ENCODE peak calls at places on chromosome 6, in eight cellular contexts. One of them, this sample, is unnamed.

GRCh38 chr6:107113460-107114212 is 1.7 kb downstream of the BEND3 start:
- DNase-seq in GM23338: no peak
- DNase-seq in OCI-LY7: peak; percentile 47
- DNase-seq in MM.1S: peak; percentile 9
- DNase-seq in HCT116: no peak
- DNase-seq in PC-3: no peak
- DNase-seq in SK-N-SH: no peak
- DNase-seq in hepatocyte: peak; percentile 14
- DNase-seq in this sample: no peak

GRCh38 chr6:126302191-126302590 is 37.7 kb upstream of the CENPW start:
- DNase-seq in GM23338: peak; percentile 38
- DNase-seq in OCI-LY7: no peak
- DNase-seq in MM.1S: no peak
- DNase-seq in HCT116: peak; percentile 7
- DNase-seq in PC-3: peak; percentile 41
- DNase-seq in SK-N-SH: no peak
- DNase-seq in hepatocyte: no peak
- DNase-seq in this sample: no peak

GRCh38 chr6:91713911-91714310 is 1127.0 kb upstream of the MAP3K7 start:
- DNase-seq in GM23338: peak; percentile 6
- DNase-seq in OCI-LY7: no peak
- DNase-seq in MM.1S: no peak
- DNase-seq in HCT116: no peak
- DNase-seq in PC-3: peak; percentile 55
- DNase-seq in SK-N-SH: no peak
- DNase-seq in hepatocyte: no peak
- DNase-seq in this sample: no peak

GRCh38 chr6:70758883-70759282 is 91.2 kb downstream of the SMAP1 start:
- DNase-seq in GM23338: peak; percentile 67
- DNase-seq in OCI-LY7: no peak
- DNase-seq in MM.1S: no peak
- DNase-seq in HCT116: no peak
- DNase-seq in PC-3: no peak
- DNase-seq in SK-N-SH: no peak
- DNase-seq in hepatocyte: no peak
- DNase-seq in this sample: no peak

GRCh38 chr6:142902636-142903053 is 42.3 kb downstream of the HIVEP2 start:
- DNase-seq in GM23338: no peak
- DNase-seq in OCI-LY7: no peak
- DNase-seq in MM.1S: no peak
- DNase-seq in HCT116: peak; percentile 80
- DNase-seq in PC-3: peak; percentile 92
- DNase-seq in SK-N-SH: peak; percentile 19
- DNase-seq in hepatocyte: peak; percentile 35
- DNase-seq in this sample: peak; percentile 91

GRCh38 chr6:101226677-101227135 is 166.8 kb upstream of the GRIK2 start:
- DNase-seq in GM23338: peak; percentile 91
- DNase-seq in OCI-LY7: peak; percentile 23
- DNase-seq in MM.1S: peak; percentile 29
- DNase-seq in HCT116: peak; percentile 32
- DNase-seq in PC-3: peak; percentile 82
- DNase-seq in SK-N-SH: no peak
- DNase-seq in hepatocyte: peak; percentile 39
- DNase-seq in this sample: peak; percentile 67

GRCh38 chr6:51271615-51272014 is 452.9 kb downstream of the TFAP2B start:
- DNase-seq in GM23338: no peak
- DNase-seq in OCI-LY7: no peak
- DNase-seq in MM.1S: no peak
- DNase-seq in HCT116: no peak
- DNase-seq in PC-3: no peak
- DNase-seq in SK-N-SH: no peak
- DNase-seq in hepatocyte: no peak
- DNase-seq in this sample: no peak

GRCh38 chr6:49668083-49668511 is 31.5 kb upstream of the RHAG start:
- DNase-seq in GM23338: peak; percentile 18
- DNase-seq in OCI-LY7: no peak
- DNase-seq in MM.1S: no peak
- DNase-seq in HCT116: no peak
- DNase-seq in PC-3: peak; percentile 92
- DNase-seq in SK-N-SH: no peak
- DNase-seq in hepatocyte: peak; percentile 5
- DNase-seq in this sample: peak; percentile 82

GRCh38 chr6:49549691-49550412 is 616 bp upstream of the C6orf141 start:
- DNase-seq in GM23338: peak; percentile 52
- DNase-seq in OCI-LY7: no peak
- DNase-seq in MM.1S: no peak
- DNase-seq in HCT116: no peak
- DNase-seq in PC-3: no peak
- DNase-seq in SK-N-SH: no peak
- DNase-seq in hepatocyte: no peak
- DNase-seq in this sample: no peak

GRCh38 chr6:37170273-37171140 is 555 bp downstream of the PIM1 start:
- DNase-seq in GM23338: peak; percentile 72
- DNase-seq in OCI-LY7: peak; percentile 74
- DNase-seq in MM.1S: peak; percentile 44
- DNase-seq in HCT116: no peak
- DNase-seq in PC-3: peak; percentile 44
- DNase-seq in SK-N-SH: peak; percentile 81
- DNase-seq in hepatocyte: peak; percentile 80
- DNase-seq in this sample: no peak

GRCh38 chr6:43391448-43392031 is 22.1 kb upstream of the ZNF318 start:
- DNase-seq in GM23338: no peak
- DNase-seq in OCI-LY7: no peak
- DNase-seq in MM.1S: no peak
- DNase-seq in HCT116: no peak
- DNase-seq in PC-3: no peak
- DNase-seq in SK-N-SH: peak; percentile 25
- DNase-seq in hepatocyte: peak; percentile 15
- DNase-seq in this sample: no peak

GRCh38 chr6:118710616-118711015 is 59.2 kb upstream of the CEP85L start:
- DNase-seq in GM23338: no peak
- DNase-seq in OCI-LY7: no peak
- DNase-seq in MM.1S: no peak
- DNase-seq in HCT116: no peak
- DNase-seq in PC-3: peak; percentile 53
- DNase-seq in SK-N-SH: no peak
- DNase-seq in hepatocyte: no peak
- DNase-seq in this sample: no peak

GRCh38 chr6:118708055-118708454 is 56.7 kb upstream of the CEP85L start:
- DNase-seq in GM23338: no peak
- DNase-seq in OCI-LY7: peak; percentile 21
- DNase-seq in MM.1S: no peak
- DNase-seq in HCT116: no peak
- DNase-seq in PC-3: peak; percentile 46
- DNase-seq in SK-N-SH: no peak
- DNase-seq in hepatocyte: no peak
- DNase-seq in this sample: no peak

GRCh38 chr6:118708736-118709135 is 57.3 kb upstream of the CEP85L start:
- DNase-seq in GM23338: no peak
- DNase-seq in OCI-LY7: no peak
- DNase-seq in MM.1S: no peak
- DNase-seq in HCT116: no peak
- DNase-seq in PC-3: peak; percentile 79
- DNase-seq in SK-N-SH: no peak
- DNase-seq in hepatocyte: no peak
- DNase-seq in this sample: peak; percentile 95

GRCh38 chr6:118712955-118713354 is 61.6 kb upstream of the CEP85L start:
- DNase-seq in GM23338: no peak
- DNase-seq in OCI-LY7: no peak
- DNase-seq in MM.1S: no peak
- DNase-seq in HCT116: no peak
- DNase-seq in PC-3: peak; percentile 55
- DNase-seq in SK-N-SH: no peak
- DNase-seq in hepatocyte: no peak
- DNase-seq in this sample: no peak

GRCh38 chr6:118709859-118710350 is 58.5 kb upstream of the CEP85L start:
- DNase-seq in GM23338: peak; percentile 15
- DNase-seq in OCI-LY7: peak; percentile 96
- DNase-seq in MM.1S: peak; percentile 85
- DNase-seq in HCT116: no peak
- DNase-seq in PC-3: peak; percentile 75
- DNase-seq in SK-N-SH: no peak
- DNase-seq in hepatocyte: no peak
- DNase-seq in this sample: peak; percentile 82
- H3K4me2 ChIP-seq in GM23338: peak overlapping the region; percentile 75
- H3K4me2 ChIP-seq in OCI-LY7: peak overlapping the region; percentile 82
- H3K4me2 ChIP-seq in MM.1S: peak overlapping the region; percentile 68
- H3K4me2 ChIP-seq in HCT116: no peak overlapping the region
- H3K4me2 ChIP-seq in PC-3: peak overlapping the region; percentile 91
- H3K4me2 ChIP-seq in SK-N-SH: peak overlapping the region; percentile 78
- H3K4me2 ChIP-seq in hepatocyte: peak overlapping the region; percentile 67
- H3K4me2 ChIP-seq in this sample: peak overlapping the region; percentile 84

DNA sequence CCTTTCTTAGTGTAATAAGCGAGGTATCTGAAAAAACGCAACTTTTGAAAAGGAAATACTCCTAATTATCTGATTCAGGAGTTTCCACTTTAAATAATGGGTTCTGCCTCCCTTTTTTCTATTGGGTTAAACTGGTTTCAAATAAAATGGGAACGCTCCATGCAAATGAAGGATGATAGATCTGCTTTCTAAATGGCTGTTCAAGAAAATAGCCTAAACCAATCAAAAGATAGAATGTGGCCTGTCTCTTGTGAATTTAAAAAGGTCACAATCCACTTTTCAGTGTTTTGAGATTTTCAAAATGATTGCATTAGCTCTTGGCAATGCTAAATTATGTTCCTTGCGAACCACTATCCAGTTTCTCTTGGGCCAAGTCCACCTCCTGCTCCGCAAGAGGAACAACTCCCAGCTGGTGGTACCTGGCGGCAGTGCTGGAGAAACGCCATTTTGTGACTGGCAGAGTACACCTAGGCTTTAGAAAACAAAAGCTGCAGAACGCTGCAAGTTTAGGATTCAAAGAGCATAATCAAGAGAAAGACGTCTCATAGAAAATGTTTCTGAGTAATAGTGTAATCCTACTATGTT is 56.8 kb downstream of the TRIM38 start:
- DNase-seq in GM23338: no peak
- DNase-seq in OCI-LY7: no peak
- DNase-seq in MM.1S: no peak
- DNase-seq in HCT116: no peak
- DNase-seq in PC-3: no peak
- DNase-seq in SK-N-SH: peak; percentile 58
- DNase-seq in hepatocyte: no peak
- DNase-seq in this sample: no peak
- H3K9me2 ChIP-seq in GM23338: no peaks in the 10 kb centered on the region
- H3K9me2 ChIP-seq in OCI-LY7: no peaks in the 10 kb centered on the region
- H3K9me2 ChIP-seq in MM.1S: no peaks in the 10 kb centered on the region
- H3K9me2 ChIP-seq in HCT116: no peaks in the 10 kb centered on the region
- H3K9me2 ChIP-seq in PC-3: no peaks in the 10 kb centered on the region
- H3K9me2 ChIP-seq in SK-N-SH: no peaks in the 10 kb centered on the region
- H3K9me2 ChIP-seq in hepatocyte: no peaks in the 10 kb centered on the region
- H3K9me2 ChIP-seq in this sample: no peaks in the 10 kb centered on the region

GRCh38 chr6:7726416-7727149 is 684 bp downstream of the BMP6 start:
- DNase-seq in GM23338: peak; percentile 65
- DNase-seq in OCI-LY7: peak; percentile 19
- DNase-seq in MM.1S: peak; percentile 30
- DNase-seq in HCT116: no peak
- DNase-seq in PC-3: peak; percentile 19
- DNase-seq in SK-N-SH: peak; percentile 57
- DNase-seq in hepatocyte: peak; percentile 14
- DNase-seq in this sample: peak; percentile 11
- TF ChIP-seq CTCF in GM23338: peak; percentile 8
- TF ChIP-seq CTCF in OCI-LY7: no peak
- TF ChIP-seq CTCF in MM.1S: no peak
- TF ChIP-seq CTCF in HCT116: no peak
- TF ChIP-seq CTCF in PC-3: no peak
- TF ChIP-seq CTCF in SK-N-SH: no peak
- TF ChIP-seq CTCF in hepatocyte: no peak
- TF ChIP-seq CTCF in this sample: no peak

GRCh38 chr6:89410231-89411018 is 1.6 kb downstream of the RRAGD start:
- DNase-seq in GM23338: peak; percentile 85
- DNase-seq in OCI-LY7: peak; percentile 44
- DNase-seq in MM.1S: peak; percentile 54
- DNase-seq in HCT116: no peak
- DNase-seq in PC-3: no peak
- DNase-seq in SK-N-SH: no peak
- DNase-seq in hepatocyte: no peak
- DNase-seq in this sample: no peak

GRCh38 chr6:89412071-89413005 is at the start of gene RRAGD:
- DNase-seq in GM23338: peak; percentile 70
- DNase-seq in OCI-LY7: peak; percentile 74
- DNase-seq in MM.1S: peak; percentile 77
- DNase-seq in HCT116: peak; percentile 4
- DNase-seq in PC-3: peak; percentile 8
- DNase-seq in SK-N-SH: peak; percentile 91
- DNase-seq in hepatocyte: peak; percentile 87
- DNase-seq in this sample: peak; percentile 2

GRCh38 chr6:89413006-89413400 is 930 bp upstream of the RRAGD start:
- DNase-seq in GM23338: no peak
- DNase-seq in OCI-LY7: no peak
- DNase-seq in MM.1S: no peak
- DNase-seq in HCT116: no peak
- DNase-seq in PC-3: no peak
- DNase-seq in SK-N-SH: no peak
- DNase-seq in hepatocyte: no peak
- DNase-seq in this sample: no peak

GRCh38 chr6:89411019-89411268 is 1.1 kb downstream of the RRAGD start:
- DNase-seq in GM23338: peak; percentile 39
- DNase-seq in OCI-LY7: peak; percentile 24
- DNase-seq in MM.1S: peak; percentile 34
- DNase-seq in HCT116: no peak
- DNase-seq in PC-3: no peak
- DNase-seq in SK-N-SH: peak; percentile 59
- DNase-seq in hepatocyte: peak; percentile 45
- DNase-seq in this sample: no peak

GRCh38 chr6:89411269-89412070 is 603 bp downstream of the RRAGD start:
- DNase-seq in GM23338: peak; percentile 76
- DNase-seq in OCI-LY7: peak; percentile 53
- DNase-seq in MM.1S: peak; percentile 34
- DNase-seq in HCT116: no peak
- DNase-seq in PC-3: no peak
- DNase-seq in SK-N-SH: peak; percentile 80
- DNase-seq in hepatocyte: peak; percentile 54
- DNase-seq in this sample: no peak
- H3K4me2 ChIP-seq in GM23338: peak overlapping the region; percentile 80
- H3K4me2 ChIP-seq in OCI-LY7: peak overlapping the region; percentile 76
- H3K4me2 ChIP-seq in MM.1S: peak overlapping the region; percentile 88
- H3K4me2 ChIP-seq in HCT116: peak overlapping the region; percentile 92
- H3K4me2 ChIP-seq in PC-3: peak overlapping the region; percentile 87
- H3K4me2 ChIP-seq in SK-N-SH: peak overlapping the region; percentile 87
- H3K4me2 ChIP-seq in hepatocyte: peak overlapping the region; percentile 94
- H3K4me2 ChIP-seq in this sample: peak overlapping the region; percentile 77